ENCODE peak calls at places on chromosomes 11 and 22, in six cellular contexts. G is HepG2, W is H1, R is SK-N-SH, D is HCT116, B is K562. Q is an unnamed sample.

GRCh38 chr11:5922749-5923426 is 19.2 kb upstream of the OR56A3 start:
- DNase-seq in W (no peak), D (peak; percentile 2), R (no peak), B (no peak), G (no peak), Q (no peak)

GRCh38 chr11:128472128-128473110 is 114.9 kb downstream of the ETS1 start:
- DNase-seq in D (no peak), B (no peak), G (peak; percentile 35), R (no peak), W (no peak), Q (no peak)

GRCh38 chr11:29914203-29914930 is 102.5 kb downstream of the KCNA4 start:
- DNase-seq in R (no peak), B (no peak), D (no peak), G (no peak), W (no peak), Q (no peak)

GRCh38 chr11:79047356-79047755 is 393.5 kb downstream of the TENM4 start:
- DNase-seq in G (no peak), R (no peak), W (no peak), D (no peak), B (no peak), Q (no peak)

GRCh38 chr11:75308116-75308515 is 43.3 kb downstream of the ARRB1 start:
- DNase-seq in B (no peak), D (no peak), G (no peak), R (no peak), W (no peak), Q (no peak)

GRCh38 chr11:74162688-74163467 is 7.9 kb downstream of the C2CD3 start:
- DNase-seq in B (no peak), W (no peak), R (no peak), G (no peak), D (no peak), Q (no peak)

GRCh38 chr11:29963068-29963467 is 53.8 kb downstream of the KCNA4 start:
- DNase-seq in D (no peak), W (no peak), G (no peak), B (no peak), R (no peak), Q (no peak)

GRCh38 chr11:2432628-2433071 is 11.7 kb downstream of the TRPM5 start:
- DNase-seq in D (no peak), W (no peak), B (no peak), R (no peak), G (no peak), Q (no peak)

GRCh38 chr11:82765466-82766034 is 31.9 kb upstream of the FAM181B start:
- DNase-seq in R (no peak), D (no peak), G (no peak), B (no peak), W (no peak), Q (no peak)

GRCh38 chr22:24046024-24046423 is 34.9 kb downstream of the CABIN1 start:
- DNase-seq in G (no peak), R (no peak), W (no peak), B (no peak), D (no peak), Q (no peak)

GRCh38 chr11:23903044-23903704 is 593.7 kb upstream of the LUZP2 start:
- DNase-seq in R (no peak), G (peak; percentile 4), D (no peak), W (no peak), B (no peak), Q (peak; percentile 5)

GRCh38 chr11:122040476-122040875 is 75.5 kb downstream of the BLID start:
- DNase-seq in W (no peak), R (no peak), B (no peak), D (no peak), G (no peak), Q (no peak)

GRCh38 chr11:111723595-111723994 is 42.6 kb downstream of the PPP2R1B start:
- DNase-seq in B (no peak), D (no peak), R (peak; percentile 82), G (no peak), W (no peak), Q (no peak)

GRCh38 chr22:47647181-47647580 is 884.7 kb downstream of the TBC1D22A start:
- DNase-seq in G (no peak), W (no peak), R (no peak), B (no peak), D (no peak), Q (no peak)

GRCh38 chr11:69934861-69935494 is 115.8 kb upstream of the FGF3 start:
- DNase-seq in R (no peak), W (peak; percentile 68), B (no peak), D (peak; percentile 82), G (no peak), Q (no peak)

GRCh38 chr11:76680517-76681425 is 10.2 kb upstream of the LRRC32 start:
- DNase-seq in G (peak; percentile 60), B (peak; percentile 84), W (peak; percentile 49), R (peak; percentile 91), D (peak; percentile 41), Q (no peak)

GRCh38 chr22:48098243-48098935 is 1335.9 kb downstream of the TBC1D22A start:
- DNase-seq in W (no peak), D (no peak), B (no peak), G (no peak), R (no peak), Q (no peak)

GRCh38 chr11:35167451-35167954 is 28.5 kb downstream of the CD44 start:
- DNase-seq in R (no peak), W (no peak), B (no peak), D (no peak), G (no peak), Q (no peak)

GRCh38 chr11:117985953-117986887 is at the start of gene IL10RA:
- DNase-seq in R (peak; percentile 95), G (peak; percentile 8), D (peak; percentile 39), B (peak; percentile 96), W (peak; percentile 64), Q (no peak)

GRCh38 chr22:35021166-35021565 is 44.8 kb upstream of the ISX start:
- DNase-seq in G (no peak), D (no peak), W (no peak), R (no peak), B (no peak), Q (no peak)

GRCh38 chr11:78539566-78539965 is 35.1 kb downstream of the NARS2 start:
- DNase-seq in G (peak; percentile 6), R (no peak), D (no peak), W (no peak), B (no peak), Q (no peak)

GRCh38 chr11:65487467-65488272 is 11.2 kb upstream of the MALAT1 start:
- DNase-seq in G (peak; percentile 99), D (peak; percentile 99), B (peak; percentile 90), W (peak; percentile 97), R (peak; percentile 90), Q (peak; percentile 96)
- TF ChIP-seq SIN3A in G (no peak), D (no peak), B (no peak), W (peak; percentile 9), R (peak; percentile 30), Q (no peak)

DNA sequence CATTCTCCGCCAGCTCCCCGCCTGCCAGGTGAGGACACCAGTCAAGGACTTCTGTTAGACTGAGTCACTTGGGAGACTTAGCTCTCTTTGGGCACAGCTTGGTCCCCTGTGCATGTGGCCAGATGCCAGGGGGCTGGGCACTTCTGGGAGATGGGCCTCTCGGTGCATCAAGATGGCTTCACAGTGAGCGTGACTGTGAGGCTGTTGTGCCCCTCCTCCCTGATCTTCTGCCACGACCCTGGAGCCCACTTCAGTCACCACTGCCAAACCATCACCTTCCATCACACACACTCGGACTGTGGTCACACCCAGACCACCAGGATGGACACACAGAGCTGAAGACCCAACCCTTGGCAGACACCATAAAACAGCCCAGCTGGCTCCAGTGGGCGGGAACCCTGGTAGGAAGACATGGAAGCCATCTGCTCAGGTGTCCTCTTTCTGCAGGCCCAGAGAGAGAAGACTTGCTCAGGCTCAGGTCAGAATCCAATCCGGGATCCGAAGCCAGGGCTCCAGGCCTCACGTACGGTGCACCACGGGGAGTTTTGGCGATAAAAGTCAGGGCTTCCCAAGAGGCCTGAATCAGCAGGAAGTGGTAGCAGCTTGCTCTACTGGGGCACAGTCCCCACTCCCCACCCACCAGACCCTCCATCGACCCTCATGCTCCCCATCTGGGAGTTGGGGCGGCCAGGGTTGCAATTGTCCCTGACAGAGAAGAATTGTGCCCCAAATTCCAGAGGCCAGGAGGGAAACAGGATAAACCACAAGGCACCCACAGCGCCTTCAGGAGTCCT is 29.8 kb upstream of the CD5 start:
- DNase-seq in W (no peak), G (no peak), R (no peak), D (no peak), B (no peak), Q (no peak)
- TF ChIP-seq POLR2AphosphoS5 in W (no peak), G (no peak), R (no peak), D (no peak), B (no peak), Q (no peak)

GRCh38 chr22:16603448-16603768 is 10.8 kb upstream of the CCT8L2 start:
- DNase-seq in R (no peak), D (no peak), G (no peak), B (peak; percentile 44), W (no peak), Q (no peak)
- H3K4me3 ChIP-seq in R (no peak overlapping the region), D (no peak overlapping the region), G (no peak overlapping the region), B (peak overlapping the region; percentile 73), W (no peak overlapping the region), Q (no peak overlapping the region)

DNA sequence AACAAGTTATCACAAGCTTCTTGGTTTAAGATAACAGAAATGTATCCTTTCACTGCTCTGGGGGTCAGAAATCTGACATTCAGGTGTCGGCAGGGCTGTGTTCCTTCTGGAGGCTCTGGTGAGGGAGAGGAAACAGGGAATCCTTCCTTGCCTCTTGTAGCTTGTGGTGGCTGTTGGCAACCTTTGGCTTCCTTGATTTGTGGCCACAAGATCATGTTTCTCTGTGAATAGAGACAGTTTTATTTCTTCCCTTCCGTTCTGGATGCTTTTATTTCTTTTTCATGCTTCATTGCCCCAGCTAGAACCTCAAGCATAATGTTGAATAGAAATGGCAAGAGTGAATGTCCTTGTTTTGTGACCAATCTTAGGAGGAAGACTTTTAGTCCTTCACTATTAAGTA is 44.0 kb downstream of the MPPED1 start:
- DNase-seq in R (no peak), B (no peak), D (no peak), W (no peak), G (no peak), Q (no peak)
- TF ChIP-seq SIN3A in R (no peak), B (no peak), D (no peak), W (no peak), G (no peak), Q (no peak)

GRCh38 chr11:44894217-44894617 is 56.5 kb downstream of the TP53I11 start:
- DNase-seq in W (peak; percentile 79), B (peak; percentile 73), R (peak; percentile 86), D (peak; percentile 40), G (peak; percentile 24), Q (no peak)
- TF ChIP-seq POLR2AphosphoS5 in W (no peak), B (no peak), R (no peak), D (no peak), G (no peak), Q (no peak)

GRCh38 chr22:40679964-40680818 is 907 bp downstream of the MCHR1 start:
- DNase-seq in B (no peak), G (no peak), D (no peak), R (no peak), W (no peak), Q (no peak)
- H3K4me3 ChIP-seq in B (no peak overlapping the region), G (peak overlapping the region; percentile 70), D (no peak overlapping the region), R (no peak overlapping the region), W (no peak overlapping the region), Q (no peak overlapping the region)

Q was measured in Panc1.